ENCODE peak calls at places on chromosome 10, in five cellular contexts. Q, V, E, T and P are unnamed samples.

GRCh38 chr10:69279110-69279509 is 814 bp downstream of the HK1 start:
- DNase-seq in T (no peak), V (no peak), E (no peak), Q (no peak), P (no peak)

GRCh38 chr10:100184426-100185219 is 1.2 kb downstream of the ERLIN1 start:
- DNase-seq in V (no peak), Q (peak; percentile 65), T (no peak), E (no peak), P (no peak)

GRCh38 chr10:46106410-46107255 is 60.6 kb upstream of the MSMB start:
- DNase-seq in Q (peak; percentile 65), E (peak; percentile 47), T (peak; percentile 33), V (peak; percentile 25), P (no peak)

GRCh38 chr10:22505923-22506685 is 160.8 kb downstream of the SPAG6 start:
- DNase-seq in Q (no peak), E (no peak), T (no peak), V (no peak), P (no peak)

GRCh38 chr10:98481418-98481945 is 34.7 kb upstream of the HPS1 start:
- DNase-seq in V (no peak), E (no peak), Q (no peak), T (no peak), P (no peak)

GRCh38 chr10:98293550-98294269 is 25.7 kb upstream of the LOXL4 start:
- DNase-seq in Q (no peak), E (no peak), V (no peak), T (peak; percentile 50), P (no peak)

GRCh38 chr10:111233439-111233838 is 156.6 kb downstream of the ADRA2A start:
- DNase-seq in T (no peak), E (no peak), Q (no peak), V (no peak), P (no peak)

GRCh38 chr10:2020841-2021240 is 283.5 kb upstream of the ADARB2 start:
- DNase-seq in E (no peak), T (peak; percentile 9), Q (no peak), V (no peak), P (no peak)

GRCh38 chr10:43595739-43596298 is 10.4 kb upstream of the ZNF485 start:
- DNase-seq in E (no peak), V (no peak), Q (peak; percentile 16), T (no peak), P (no peak)

GRCh38 chr10:100014129-100014762 is 4.5 kb upstream of the DNMBP start:
- DNase-seq in Q (no peak), T (no peak), E (no peak), V (no peak), P (no peak)

GRCh38 chr10:17444062-17444714 is 10.2 kb downstream of the ST8SIA6 start:
- DNase-seq in E (no peak), Q (peak; percentile 27), T (no peak), V (no peak), P (no peak)

GRCh38 chr10:128063736-128064614 is 62.2 kb downstream of the MKI67 start:
- DNase-seq in T (no peak), E (no peak), V (no peak), Q (no peak), P (no peak)

GRCh38 chr10:7773845-7774801 is 13.7 kb downstream of the KIN start:
- DNase-seq in Q (no peak), E (no peak), V (no peak), T (no peak), P (no peak)

GRCh38 chr10:86824151-86824550 is 67.7 kb downstream of the BMPR1A start:
- DNase-seq in V (no peak), T (no peak), E (no peak), Q (no peak), P (no peak)

GRCh38 chr10:95242581-95243317 is 48.1 kb downstream of the PDLIM1 start:
- DNase-seq in T (no peak), Q (peak; percentile 73), E (peak; percentile 62), V (no peak), P (no peak)

GRCh38 chr10:132204781-132205473 is 18.2 kb downstream of the DPYSL4 start:
- DNase-seq in E (no peak), V (no peak), Q (no peak), T (no peak), P (no peak)

GRCh38 chr10:1074748-1075358 is 18.7 kb downstream of the WDR37 start:
- DNase-seq in Q (peak; percentile 36), V (no peak), T (no peak), E (no peak), P (no peak)

GRCh38 chr10:97069576-97070362 is 116.0 kb downstream of the SLIT1 start:
- DNase-seq in T (no peak), V (no peak), E (no peak), Q (peak; percentile 79), P (no peak)

GRCh38 chr10:13956826-13957225 is 370.1 kb downstream of the PRPF18 start:
- DNase-seq in E (no peak), V (peak; percentile 54), Q (peak; percentile 59), T (peak; percentile 82), P (no peak)

GRCh38 chr10:101566333-101567164 is 21.5 kb downstream of the POLL start:
- DNase-seq in E (no peak), T (no peak), V (no peak), Q (peak; percentile 21), P (no peak)